ENCODE peak calls at places on chromosome 19, in eight cellular contexts. V, M, H, T, X, U, G and L are unnamed samples.

GRCh38 chr19:30268601-30269000 is 103.6 kb upstream of the ZNF536 start:
- DNase-seq in V (no peak), M (no peak), H (no peak), T (no peak), X (no peak), U (no peak), G (no peak), L (no peak)

GRCh38 chr19:55437410-55437809 is 5.7 kb downstream of the SHISA7 start:
- DNase-seq in V (no peak), M (no peak), H (peak), T (peak), X (no peak), U (peak), G (no peak), L (no peak)

GRCh38 chr19:7869453-7869909 is 4.7 kb downstream of the PRR36 start:
- DNase-seq in V (peak), M (no peak), H (peak), T (no peak), X (peak), U (peak), G (no peak), L (no peak)

GRCh38 chr19:1986357-1987162 is 29.0 kb downstream of the BTBD2 start:
- DNase-seq in V (no peak), M (no peak), H (no peak), T (no peak), X (no peak), U (no peak), G (no peak), L (no peak)

GRCh38 chr19:40609561-40610395 is 8.6 kb downstream of the LTBP4 start:
- DNase-seq in V (peak), M (no peak), H (peak), T (peak), X (peak), U (peak), G (peak), L (peak)

GRCh38 chr19:1312732-1313694 is 27.3 kb downstream of the EFNA2 start:
- DNase-seq in V (no peak), M (no peak), H (no peak), T (peak), X (no peak), U (no peak), G (no peak), L (no peak)

GRCh38 chr19:9165256-9165655 is 13.5 kb upstream of the OR7D2 start:
- DNase-seq in V (no peak), M (no peak), H (no peak), T (no peak), X (no peak), U (no peak), G (no peak), L (no peak)

GRCh38 chr19:11401808-11402543 is 17.1 kb downstream of the RGL3 start:
- DNase-seq in V (no peak), M (no peak), H (no peak), T (no peak), X (no peak), U (no peak), G (no peak), L (no peak)

GRCh38 chr19:46390121-46390858 is 23.1 kb downstream of the CCDC8 start:
- DNase-seq in V (peak), M (no peak), H (no peak), T (no peak), X (no peak), U (no peak), G (no peak), L (no peak)

GRCh38 chr19:46967578-46968018 is 52.0 kb upstream of the NPAS1 start:
- DNase-seq in V (peak), M (no peak), H (peak), T (no peak), X (peak), U (no peak), G (no peak), L (no peak)

GRCh38 chr19:54352041-54352440 is 12.7 kb downstream of the LAIR1 start:
- DNase-seq in V (no peak), M (no peak), H (no peak), T (no peak), X (no peak), U (no peak), G (no peak), L (no peak)

GRCh38 chr19:48401277-48401676 is 7.8 kb downstream of the GRIN2D start:
- DNase-seq in V (no peak), M (no peak), H (no peak), T (no peak), X (no peak), U (no peak), G (no peak), L (no peak)

GRCh38 chr19:56137405-56137804 is 3.7 kb upstream of the ZNF444 start:
- DNase-seq in V (no peak), M (no peak), H (no peak), T (no peak), X (peak), U (peak), G (no peak), L (no peak)

GRCh38 chr19:19663292-19664120 is at the start of gene ATP13A1:
- DNase-seq in V (peak), M (peak), H (peak), T (peak), X (peak), U (peak), G (peak), L (peak)
- TF ChIP-seq CTCF in V (no peak), M (peak), H (peak), T (peak), X (no peak), U (peak), G (no peak), L (peak)

DNA sequence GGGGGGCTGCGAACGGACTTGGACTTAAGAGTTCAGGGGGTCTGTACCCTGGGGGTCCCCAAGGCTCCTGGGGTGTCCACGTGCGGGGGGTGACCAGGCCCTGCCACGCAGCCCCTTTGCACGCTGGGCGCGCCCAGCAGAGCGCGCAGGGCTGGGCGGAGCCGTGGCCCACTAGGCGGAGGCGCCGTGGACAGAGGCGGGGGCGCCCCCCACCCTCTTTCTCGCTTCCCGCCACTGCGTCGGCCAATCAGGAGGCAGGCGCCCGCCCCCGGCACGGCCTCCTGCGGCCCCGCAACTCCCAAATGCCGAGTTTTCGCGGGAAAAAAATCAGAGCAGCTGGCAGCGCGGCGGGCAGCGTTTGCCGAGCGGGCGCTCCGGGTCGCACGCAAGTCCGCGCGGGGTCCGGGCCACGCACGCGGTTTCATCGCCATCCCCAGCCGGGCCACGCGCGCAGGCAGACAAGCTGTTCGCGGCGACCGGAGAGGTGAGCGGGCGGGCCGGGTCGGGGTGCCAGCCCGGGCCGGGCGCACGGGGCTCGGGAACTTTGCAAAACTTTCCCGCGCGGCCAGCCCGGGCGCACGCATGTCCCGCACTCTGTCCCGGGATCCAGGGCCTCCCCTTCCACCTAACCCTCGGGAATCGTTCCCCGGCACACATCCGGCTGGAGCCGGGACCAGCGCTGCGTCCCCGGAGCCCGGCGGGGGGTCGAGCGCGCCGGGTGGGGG is at the start of gene UHRF1:
- DNase-seq in V (no peak), M (no peak), H (no peak), T (no peak), X (peak), U (no peak), G (no peak), L (no peak)
- H3K27ac ChIP-seq in V (no peak), M (peak), H (no peak), T (peak), X (peak), U (no peak), G (peak), L (peak)

GRCh38 chr19:43780706-43781525 is at the start of gene KCNN4:
- DNase-seq in V (no peak), M (no peak), H (no peak), T (peak), X (peak), U (no peak), G (no peak), L (no peak)

GRCh38 chr19:43779147-43779819 is 1.5 kb downstream of the KCNN4 start:
- DNase-seq in V (no peak), M (no peak), H (peak), T (no peak), X (peak), U (peak), G (no peak), L (no peak)

GRCh38 chr19:43781630-43782310 is 997 bp upstream of the KCNN4 start:
- DNase-seq in V (no peak), M (no peak), H (no peak), T (no peak), X (peak), U (no peak), G (no peak), L (no peak)

GRCh38 chr19:43778651-43779050 is 2.1 kb downstream of the KCNN4 start:
- DNase-seq in V (no peak), M (no peak), H (no peak), T (no peak), X (no peak), U (no peak), G (no peak), L (no peak)

GRCh38 chr19:43779820-43780219 is 953 bp downstream of the KCNN4 start:
- DNase-seq in V (no peak), M (no peak), H (no peak), T (peak), X (peak), U (no peak), G (no peak), L (no peak)
- TF ChIP-seq CTCF in V (no peak), M (no peak), H (no peak), T (peak), X (no peak), U (no peak), G (no peak), L (no peak)

GRCh38 chr19:38125238-38125637 is 98.8 kb downstream of the DPF1 start:
- DNase-seq in V (no peak), M (no peak), H (no peak), T (no peak), X (no peak), U (no peak), G (no peak), L (no peak)

GRCh38 chr19:38132781-38133180 is 91.2 kb downstream of the DPF1 start:
- DNase-seq in V (no peak), M (no peak), H (no peak), T (no peak), X (no peak), U (no peak), G (no peak), L (no peak)

GRCh38 chr19:38134538-38135149 is 89.4 kb downstream of the DPF1 start:
- DNase-seq in V (no peak), M (no peak), H (no peak), T (peak), X (no peak), U (peak), G (no peak), L (no peak)

GRCh38 chr19:38135150-38135998 is 88.6 kb downstream of the DPF1 start:
- DNase-seq in V (no peak), M (no peak), H (peak), T (no peak), X (no peak), U (no peak), G (no peak), L (no peak)

GRCh38 chr19:38130399-38130798 is 93.6 kb downstream of the DPF1 start:
- DNase-seq in V (no peak), M (no peak), H (no peak), T (no peak), X (no peak), U (no peak), G (no peak), L (no peak)
- H3K27ac ChIP-seq in V (no peak), M (no peak), H (no peak), T (no peak), X (no peak), U (no peak), G (no peak), L (no peak)